ENCODE peak calls at places on chromosomes 5 and 9, in four cellular contexts. One of them, this sample, is unnamed.

GRCh38 chr9:106956971-106957370 is 94.0 kb downstream of the ZNF462 start:
- DNase-seq in HCT116: no peak
- DNase-seq in fibroblast of lung: peak
- DNase-seq in PC-3: no peak
- DNase-seq in this sample: no peak

GRCh38 chr5:141182248-141182647 is at the start of gene PCDHB16:
- DNase-seq in PC-3: no peak
- DNase-seq in HCT116: no peak
- DNase-seq in fibroblast of lung: peak
- DNase-seq in this sample: no peak

GRCh38 chr9:91207481-91207888 is 154.2 kb downstream of the AUH start:
- DNase-seq in HCT116: no peak
- DNase-seq in fibroblast of lung: peak
- DNase-seq in PC-3: peak
- DNase-seq in this sample: peak

GRCh38 chr9:105127863-105128220 is 116.6 kb upstream of the SLC44A1 start:
- DNase-seq in fibroblast of lung: peak
- DNase-seq in HCT116: no peak
- DNase-seq in PC-3: peak
- DNase-seq in this sample: peak

GRCh38 chr9:115164511-115164974 is 46.6 kb upstream of the TNC start:
- DNase-seq in PC-3: peak
- DNase-seq in HCT116: peak
- DNase-seq in fibroblast of lung: peak
- DNase-seq in this sample: no peak

GRCh38 chr9:114784721-114785253 is 21.1 kb downstream of the TNFSF15 start:
- DNase-seq in fibroblast of lung: no peak
- DNase-seq in PC-3: no peak
- DNase-seq in HCT116: no peak
- DNase-seq in this sample: no peak

GRCh38 chr9:35342221-35342620 is 147.7 kb upstream of the RUSC2 start:
- DNase-seq in fibroblast of lung: no peak
- DNase-seq in PC-3: no peak
- DNase-seq in HCT116: no peak
- DNase-seq in this sample: no peak

GRCh38 chr5:39020465-39020864 is 53.7 kb downstream of the RICTOR start:
- DNase-seq in fibroblast of lung: no peak
- DNase-seq in HCT116: no peak
- DNase-seq in PC-3: no peak
- DNase-seq in this sample: no peak

GRCh38 chr9:84404095-84404686 is 63.6 kb upstream of the SLC28A3 start:
- DNase-seq in PC-3: peak
- DNase-seq in fibroblast of lung: no peak
- DNase-seq in HCT116: peak
- DNase-seq in this sample: no peak

GRCh38 chr5:116011046-116011445 is 21.2 kb upstream of the ARL14EPL start:
- DNase-seq in fibroblast of lung: peak
- DNase-seq in HCT116: no peak
- DNase-seq in PC-3: no peak
- DNase-seq in this sample: no peak

GRCh38 chr5:136207631-136208030 is 14.7 kb upstream of the SMIM32 start:
- DNase-seq in HCT116: no peak
- DNase-seq in PC-3: no peak
- DNase-seq in fibroblast of lung: no peak
- DNase-seq in this sample: no peak

DNA sequence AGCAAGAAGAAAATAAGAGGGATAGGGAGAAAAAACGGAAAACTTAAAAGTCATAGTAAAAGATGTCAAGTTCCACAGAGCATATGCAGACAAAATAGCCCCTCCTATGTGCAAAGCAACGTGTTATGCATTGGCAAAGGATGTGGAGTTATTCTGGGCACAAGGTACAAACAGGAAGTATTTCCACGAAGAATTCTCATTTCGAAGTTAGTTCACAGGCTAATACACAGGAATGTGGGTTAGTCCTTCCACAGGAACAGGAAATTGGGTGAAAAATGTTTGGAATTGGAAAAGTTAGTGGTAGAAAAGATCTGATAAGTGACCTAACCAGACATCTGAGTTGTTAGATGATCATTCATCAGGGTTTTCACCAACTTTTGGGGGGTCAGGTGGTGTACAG is 326.6 kb downstream of the EBF1 start:
- DNase-seq in PC-3: no peak
- DNase-seq in fibroblast of lung: peak
- DNase-seq in HCT116: no peak
- DNase-seq in this sample: no peak
- H3K27ac ChIP-seq in PC-3: no peak
- H3K27ac ChIP-seq in fibroblast of lung: no peak
- H3K27ac ChIP-seq in HCT116: no peak
- H3K27ac ChIP-seq in this sample: no peak

GRCh38 chr5:78359831-78360673 is at the start of gene SCAMP1:
- DNase-seq in HCT116: peak
- DNase-seq in PC-3: peak
- DNase-seq in fibroblast of lung: peak
- DNase-seq in this sample: peak
- TF ChIP-seq CTCF in HCT116: no peak
- TF ChIP-seq CTCF in PC-3: no peak
- TF ChIP-seq CTCF in fibroblast of lung: no peak
- TF ChIP-seq CTCF in this sample: peak

GRCh38 chr9:128703616-128704355 is 1.5 kb downstream of the PKN3 start:
- DNase-seq in fibroblast of lung: no peak
- DNase-seq in PC-3: no peak
- DNase-seq in HCT116: no peak
- DNase-seq in this sample: no peak
- H3K4me3 ChIP-seq in fibroblast of lung: no peak
- H3K4me3 ChIP-seq in PC-3: no peak
- H3K4me3 ChIP-seq in HCT116: peak
- H3K4me3 ChIP-seq in this sample: peak

GRCh38 chr5:159089675-159090074 is 10.0 kb downstream of the EBF1 start:
- DNase-seq in fibroblast of lung: no peak
- DNase-seq in PC-3: no peak
- DNase-seq in HCT116: no peak
- DNase-seq in this sample: no peak
- H3K27ac ChIP-seq in fibroblast of lung: no peak
- H3K27ac ChIP-seq in PC-3: no peak
- H3K27ac ChIP-seq in HCT116: no peak
- H3K27ac ChIP-seq in this sample: no peak